ENCODE peak calls at places on chromosomes 11 and 22, in eight cellular contexts. One of them, this sample, is unnamed.

GRCh38 chr22:42080287-42080686 is 787 bp downstream of the SMDT1 start:
- DNase-seq in NCI-H226: no peak
- DNase-seq in NCI-H1694 treated with DMSO at 0.1 percent for 48 hours: no peak
- DNase-seq in CD8-positive, alpha-beta memory T cell: no peak
- DNase-seq in GM12878: no peak
- DNase-seq in naive thymus-derived CD8-positive, alpha-beta T cell: no peak
- DNase-seq in M059J: peak
- DNase-seq in HTR-8/SVneo: no peak
- DNase-seq in this sample: no peak

GRCh38 chr11:78961186-78961782 is 386.6 kb upstream of the NARS2 start:
- DNase-seq in NCI-H226: peak
- DNase-seq in CD8-positive, alpha-beta memory T cell: no peak
- DNase-seq in M059J: peak
- DNase-seq in NCI-H1694 treated with DMSO at 0.1 percent for 48 hours: no peak
- DNase-seq in naive thymus-derived CD8-positive, alpha-beta T cell: no peak
- DNase-seq in GM12878: no peak
- DNase-seq in HTR-8/SVneo: no peak
- DNase-seq in this sample: peak

GRCh38 chr11:40841231-40841630 is 618.2 kb downstream of the LRRC4C start:
- DNase-seq in CD8-positive, alpha-beta memory T cell: no peak
- DNase-seq in HTR-8/SVneo: no peak
- DNase-seq in GM12878: no peak
- DNase-seq in M059J: no peak
- DNase-seq in naive thymus-derived CD8-positive, alpha-beta T cell: no peak
- DNase-seq in NCI-H1694 treated with DMSO at 0.1 percent for 48 hours: no peak
- DNase-seq in NCI-H226: no peak
- DNase-seq in this sample: no peak

GRCh38 chr11:28566643-28567042 is 458.5 kb downstream of the METTL15 start:
- DNase-seq in HTR-8/SVneo: peak
- DNase-seq in NCI-H1694 treated with DMSO at 0.1 percent for 48 hours: no peak
- DNase-seq in naive thymus-derived CD8-positive, alpha-beta T cell: no peak
- DNase-seq in CD8-positive, alpha-beta memory T cell: no peak
- DNase-seq in M059J: peak
- DNase-seq in GM12878: no peak
- DNase-seq in NCI-H226: no peak
- DNase-seq in this sample: no peak

GRCh38 chr11:131099013-131099412 is 182.7 kb upstream of the SNX19 start:
- DNase-seq in GM12878: no peak
- DNase-seq in CD8-positive, alpha-beta memory T cell: no peak
- DNase-seq in HTR-8/SVneo: no peak
- DNase-seq in NCI-H226: no peak
- DNase-seq in naive thymus-derived CD8-positive, alpha-beta T cell: no peak
- DNase-seq in M059J: peak
- DNase-seq in NCI-H1694 treated with DMSO at 0.1 percent for 48 hours: no peak
- DNase-seq in this sample: no peak

GRCh38 chr22:20591660-20592310 is 84.4 kb downstream of the MED15 start:
- DNase-seq in GM12878: no peak
- DNase-seq in HTR-8/SVneo: no peak
- DNase-seq in M059J: no peak
- DNase-seq in CD8-positive, alpha-beta memory T cell: no peak
- DNase-seq in NCI-H1694 treated with DMSO at 0.1 percent for 48 hours: no peak
- DNase-seq in naive thymus-derived CD8-positive, alpha-beta T cell: no peak
- DNase-seq in NCI-H226: no peak
- DNase-seq in this sample: peak

GRCh38 chr22:18984564-18984963 is 48.5 kb upstream of the PRODH start:
- DNase-seq in GM12878: no peak
- DNase-seq in CD8-positive, alpha-beta memory T cell: no peak
- DNase-seq in M059J: no peak
- DNase-seq in NCI-H226: no peak
- DNase-seq in NCI-H1694 treated with DMSO at 0.1 percent for 48 hours: no peak
- DNase-seq in HTR-8/SVneo: no peak
- DNase-seq in naive thymus-derived CD8-positive, alpha-beta T cell: no peak
- DNase-seq in this sample: no peak

GRCh38 chr11:115144014-115144413 is 360.2 kb downstream of the CADM1 start:
- DNase-seq in naive thymus-derived CD8-positive, alpha-beta T cell: no peak
- DNase-seq in M059J: no peak
- DNase-seq in NCI-H226: no peak
- DNase-seq in GM12878: no peak
- DNase-seq in HTR-8/SVneo: no peak
- DNase-seq in NCI-H1694 treated with DMSO at 0.1 percent for 48 hours: no peak
- DNase-seq in CD8-positive, alpha-beta memory T cell: no peak
- DNase-seq in this sample: no peak

GRCh38 chr11:18330921-18331320 is 8.6 kb downstream of the GTF2H1 start:
- DNase-seq in M059J: no peak
- DNase-seq in NCI-H1694 treated with DMSO at 0.1 percent for 48 hours: no peak
- DNase-seq in naive thymus-derived CD8-positive, alpha-beta T cell: no peak
- DNase-seq in GM12878: no peak
- DNase-seq in CD8-positive, alpha-beta memory T cell: no peak
- DNase-seq in HTR-8/SVneo: no peak
- DNase-seq in NCI-H226: no peak
- DNase-seq in this sample: no peak

GRCh38 chr11:47254381-47254780 is 3.4 kb upstream of the NR1H3 start:
- DNase-seq in M059J: no peak
- DNase-seq in NCI-H226: no peak
- DNase-seq in HTR-8/SVneo: no peak
- DNase-seq in GM12878: no peak
- DNase-seq in NCI-H1694 treated with DMSO at 0.1 percent for 48 hours: no peak
- DNase-seq in CD8-positive, alpha-beta memory T cell: peak
- DNase-seq in naive thymus-derived CD8-positive, alpha-beta T cell: no peak
- DNase-seq in this sample: no peak